ENCODE peak calls at places on chromosomes 7 and 10, in nine cellular contexts. D is NT2/D1; B is CD4-positive, alpha-beta memory T cell; O is ascending aorta; M is MM.1S; Y is mucosa of descending colon; X is upper lobe of right lung; Z is left ventricle myocardium inferior; C is right lobe of liver. W is an unnamed sample.

GRCh38 chr7:19107392-19108147 is 9.9 kb downstream of the TWIST1 start:
- DNase-seq in M (peak; percentile 14), B (no peak), Z (no peak), X (no peak), C (no peak), Y (peak; percentile 18), O (no peak), D (peak; percentile 46), W (no peak)

GRCh38 chr10:130817046-130817624 is 494.4 kb downstream of the TCERG1L start:
- DNase-seq in C (no peak), X (no peak), Z (no peak), Y (no peak), D (no peak), O (no peak), M (no peak), B (no peak), W (no peak)

GRCh38 chr10:51895209-51895608 is 195.8 kb upstream of the CSTF2T start:
- DNase-seq in Y (no peak), M (no peak), X (no peak), D (no peak), O (peak; percentile 29), C (no peak), Z (peak; percentile 43), B (no peak), W (no peak)

GRCh38 chr7:129950191-129950940 is 2.4 kb downstream of the UBE2H start:
- DNase-seq in M (peak; percentile 93), Z (no peak), X (no peak), D (no peak), Y (no peak), B (no peak), C (no peak), O (no peak), W (no peak)

GRCh38 chr10:17064435-17064834 is 65.2 kb downstream of the CUBN start:
- DNase-seq in X (no peak), C (no peak), D (no peak), O (no peak), Z (no peak), B (no peak), M (no peak), Y (no peak), W (no peak)

GRCh38 chr7:34296663-34297062 is 361.4 kb upstream of the NPSR1 start:
- DNase-seq in X (no peak), B (no peak), M (no peak), O (no peak), D (no peak), C (no peak), Z (no peak), Y (no peak), W (no peak)

GRCh38 chr7:105745681-105746330 is 130.6 kb downstream of the ATXN7L1 start:
- DNase-seq in D (no peak), C (no peak), O (no peak), B (no peak), X (no peak), Z (no peak), M (no peak), Y (no peak), W (no peak)

GRCh38 chr7:129845972-129846327 is 106.8 kb downstream of the UBE2H start:
- DNase-seq in C (no peak), X (no peak), Z (no peak), M (no peak), D (no peak), Y (no peak), B (no peak), O (no peak), W (no peak)

GRCh38 chr10:123007558-123008378 is 827 bp downstream of the IKZF5 start:
- DNase-seq in O (peak; percentile 11), M (peak; percentile 64), X (no peak), C (peak; percentile 55), Z (no peak), B (peak; percentile 79), Y (peak; percentile 59), D (no peak), W (peak; percentile 50)

GRCh38 chr7:28442540-28443420 is 30.5 kb downstream of the CREB5 start:
- DNase-seq in B (no peak), Z (no peak), Y (no peak), D (no peak), M (no peak), X (no peak), O (no peak), C (no peak), W (no peak)

GRCh38 chr7:87218941-87219544 is 489 bp downstream of the TMEM243 start:
- DNase-seq in Z (peak; percentile 55), M (peak; percentile 66), O (no peak), X (peak; percentile 94), B (peak; percentile 74), D (peak; percentile 49), Y (peak; percentile 63), C (peak; percentile 62), W (peak; percentile 90)

GRCh38 chr10:25666276-25666675 is 267.8 kb upstream of the MYO3A start:
- DNase-seq in D (no peak), Y (no peak), O (no peak), C (no peak), Z (no peak), B (no peak), X (no peak), M (no peak), W (no peak)

GRCh38 chr10:1256139-1256720 is 200.0 kb downstream of the WDR37 start:
- DNase-seq in D (no peak), X (peak; percentile 33), M (no peak), O (no peak), Z (no peak), Y (no peak), C (no peak), B (no peak), W (no peak)

GRCh38 chr7:124009321-124009720 is 23.5 kb downstream of the TMEM229A start:
- DNase-seq in O (no peak), Y (no peak), M (peak; percentile 37), C (no peak), D (no peak), Z (no peak), X (no peak), B (no peak), W (no peak)

GRCh38 chr10:2949948-2950354 is 117.4 kb upstream of the PFKP start:
- DNase-seq in D (no peak), C (no peak), B (no peak), Z (no peak), Y (no peak), X (no peak), M (no peak), O (no peak), W (no peak)

DNA sequence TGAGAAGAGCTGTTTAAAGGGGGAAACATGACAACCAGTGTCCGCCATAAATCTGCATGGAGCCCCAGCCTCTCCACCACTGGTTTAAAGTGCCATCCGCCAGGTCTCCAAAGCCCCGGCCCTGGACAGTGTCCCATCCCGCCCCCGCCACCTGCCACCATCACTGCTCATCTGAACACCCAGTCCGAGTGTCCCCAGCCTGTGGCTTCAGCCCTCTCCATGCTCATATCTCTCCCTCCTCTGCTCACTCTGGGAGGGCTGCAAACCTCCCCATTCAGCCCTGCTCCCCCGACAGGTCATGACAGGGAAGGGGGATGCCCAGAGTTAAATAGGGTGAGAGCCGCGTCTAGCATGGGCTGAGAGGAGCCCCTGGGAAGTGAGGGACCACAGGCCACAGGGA is 266.2 kb downstream of the DNAJB6 start:
- DNase-seq in X (peak; percentile 46), M (no peak), Y (no peak), C (no peak), B (no peak), Z (no peak), O (no peak), D (no peak), W (peak; percentile 26)
- H3K4me1 ChIP-seq in X (no peaks in the 10 kb centered on the region), M (no peaks in the 10 kb centered on the region), Y (no peaks in the 10 kb centered on the region), C (no peaks in the 10 kb centered on the region), B (no peaks in the 10 kb centered on the region), Z (no peaks in the 10 kb centered on the region), O (no peaks in the 10 kb centered on the region), D (peaks cover 2% of the 10 kb centered on the region), W (no peaks in the 10 kb centered on the region)

GRCh38 chr7:6615853-6616555 is 594 bp downstream of the ZNF853 start:
- DNase-seq in Y (no peak), D (no peak), B (no peak), C (peak; percentile 26), X (no peak), O (no peak), M (no peak), Z (no peak), W (peak; percentile 52)
- H3K4me3 ChIP-seq in Y (no peak overlapping the region), D (peak overlapping the region; percentile 65), B (no peak overlapping the region), C (peak overlapping the region; percentile 46), X (peak overlapping the region; percentile 62), O (peak overlapping the region; percentile 63), M (no peak overlapping the region), Z (peak overlapping the region; percentile 79), W (peak overlapping the region; percentile 63)

GRCh38 chr10:33240931-33241330 is 93.5 kb downstream of the NRP1 start:
- DNase-seq in Y (no peak), Z (no peak), D (no peak), M (no peak), O (no peak), C (no peak), B (no peak), X (no peak), W (no peak)
- H3K4me1 ChIP-seq in Y (no peaks in the 10 kb centered on the region), Z (peaks cover 84% of the 10 kb centered on the region), D (no peaks in the 10 kb centered on the region), M (no peaks in the 10 kb centered on the region), O (peaks cover 4% of the 10 kb centered on the region), C (no peaks in the 10 kb centered on the region), B (no peaks in the 10 kb centered on the region), X (peaks cover 16% of the 10 kb centered on the region), W (peaks cover 14% of the 10 kb centered on the region)

GRCh38 chr10:66183028-66183427 is 742.8 kb upstream of the LRRTM3 start:
- DNase-seq in X (no peak), Z (no peak), D (no peak), M (no peak), Y (no peak), O (no peak), C (no peak), B (no peak), W (no peak)
- H3K4me3 ChIP-seq in X (no peak overlapping the region), Z (no peak overlapping the region), D (no peak overlapping the region), M (no peak overlapping the region), Y (no peak overlapping the region), O (no peak overlapping the region), C (no peak overlapping the region), B (no peak overlapping the region), W (no peak overlapping the region)

GRCh38 chr7:44536090-44536489 is 5.0 kb downstream of the NPC1L1 start:
- DNase-seq in Z (no peak), C (no peak), B (no peak), X (no peak), Y (no peak), M (no peak), D (no peak), O (no peak), W (no peak)
- H3K4me1 ChIP-seq in Z (no peaks in the 10 kb centered on the region), C (peaks cover 7% of the 10 kb centered on the region), B (no peaks in the 10 kb centered on the region), X (no peaks in the 10 kb centered on the region), Y (no peaks in the 10 kb centered on the region), M (no peaks in the 10 kb centered on the region), D (no peaks in the 10 kb centered on the region), O (no peaks in the 10 kb centered on the region), W (no peaks in the 10 kb centered on the region)

W was measured in lower lobe of right lung.